ENCODE peak calls at places on chromosomes 12 and 14, in six cellular contexts. U is brain microvascular endothelial cell, V is Peyer's patch, L is spleen, G is PC-3, B is left lung. T is an unnamed sample.

GRCh38 chr14:55388160-55388559 is 23.5 kb downstream of the ATG14 start:
- DNase-seq in G (peak), B (no peak), U (peak), V (no peak), L (no peak), T (no peak)

GRCh38 chr14:104594310-104595046 is 10.1 kb downstream of the TMEM179 start:
- DNase-seq in V (no peak), L (no peak), B (no peak), G (no peak), U (no peak), T (peak)

GRCh38 chr14:63432888-63433552 is 110.2 kb downstream of the PPP2R5E start:
- DNase-seq in U (no peak), V (no peak), G (no peak), L (no peak), B (no peak), T (no peak)

GRCh38 chr14:96040836-96041371 is 1.7 kb downstream of the C14orf132 start:
- DNase-seq in V (no peak), L (no peak), U (no peak), G (no peak), B (no peak), T (no peak)

GRCh38 chr14:31154956-31155355 is 52.6 kb downstream of the HECTD1 start:
- DNase-seq in V (no peak), G (peak), U (no peak), L (no peak), B (no peak), T (no peak)

GRCh38 chr12:116048886-116049285 is 228.6 kb downstream of the MED13L start:
- DNase-seq in G (no peak), L (no peak), V (no peak), B (no peak), U (no peak), T (no peak)

GRCh38 chr14:94109915-94110250 is 653 bp upstream of the IFI27 start:
- DNase-seq in V (no peak), B (no peak), G (no peak), U (no peak), L (no peak), T (no peak)

GRCh38 chr12:95440401-95440800 is 33.6 kb upstream of the METAP2 start:
- DNase-seq in U (peak), L (no peak), G (no peak), B (no peak), V (no peak), T (no peak)

GRCh38 chr12:131832393-131833231 is 4.4 kb downstream of the MMP17 start:
- DNase-seq in G (peak), L (no peak), V (no peak), U (no peak), B (no peak), T (peak)

GRCh38 chr12:57575771-57576612 is 15.0 kb upstream of the PIP4K2C start:
- DNase-seq in G (no peak), U (no peak), B (no peak), V (no peak), L (no peak), T (no peak)

GRCh38 chr14:93824518-93825234 is 36.4 kb upstream of the PRIMA1 start:
- DNase-seq in L (no peak), B (no peak), G (no peak), V (no peak), U (no peak), T (no peak)

GRCh38 chr12:77049767-77050353 is 15.5 kb downstream of the E2F7 start:
- DNase-seq in B (no peak), V (no peak), G (peak), U (peak), L (no peak), T (no peak)

GRCh38 chr12:54049164-54049563 is 4.5 kb upstream of the HOXC4 start:
- DNase-seq in G (no peak), L (no peak), U (no peak), B (no peak), V (no peak), T (no peak)

GRCh38 chr12:54439521-54440255 is 20.6 kb upstream of the ITGA5 start:
- DNase-seq in U (no peak), B (no peak), L (no peak), V (no peak), G (peak), T (no peak)

GRCh38 chr12:15116983-15117382 is 104.2 kb downstream of the RERG start:
- DNase-seq in B (no peak), G (no peak), V (no peak), L (no peak), U (no peak), T (no peak)

GRCh38 chr14:100428727-100429126 is 105.6 kb downstream of the SLC25A47 start:
- DNase-seq in G (no peak), V (no peak), L (peak), B (no peak), U (peak), T (no peak)

GRCh38 chr12:121295123-121295745 is 1.3 kb downstream of the CAMKK2 start:
- DNase-seq in B (no peak), G (peak), L (no peak), V (no peak), U (no peak), T (no peak)

GRCh38 chr14:56216631-56217379 is 98.6 kb downstream of the PELI2 start:
- DNase-seq in L (peak), B (no peak), U (no peak), V (peak), G (no peak), T (peak)

GRCh38 chr12:4251228-4251891 is 22.2 kb upstream of the CCND2 start:
- DNase-seq in V (no peak), L (no peak), G (no peak), B (no peak), U (no peak), T (no peak)

GRCh38 chr14:40909906-40910305 is 696.8 kb upstream of the LRFN5 start:
- DNase-seq in B (no peak), L (no peak), V (no peak), U (no peak), G (no peak), T (no peak)

GRCh38 chr12:56668197-56668457 is 20.0 kb downstream of the PTGES3 start:
- DNase-seq in L (no peak), V (no peak), G (no peak), B (no peak), U (no peak), T (no peak)

GRCh38 chr12:90958995-90959394 is 4.0 kb upstream of the CCER1 start:
- DNase-seq in G (peak), L (no peak), U (no peak), V (no peak), B (no peak), T (no peak)

GRCh38 chr12:57475271-57476161 is 4.2 kb downstream of the ARHGAP9 start:
- DNase-seq in V (no peak), U (no peak), B (peak), L (peak), G (no peak), T (no peak)

GRCh38 chr12:86634706-86635410 is 378.7 kb upstream of the MGAT4C start:
- DNase-seq in U (no peak), V (no peak), B (no peak), L (no peak), G (peak), T (no peak)

GRCh38 chr12:80861636-80862378 is 75.9 kb downstream of the LIN7A start:
- DNase-seq in V (no peak), B (no peak), L (no peak), U (no peak), G (no peak), T (no peak)

GRCh38 chr14:68948686-68949085 is 30.4 kb downstream of the ACTN1 start:
- DNase-seq in B (no peak), V (no peak), L (peak), G (no peak), U (no peak), T (no peak)

GRCh38 chr14:64388533-64389243 is 535 bp downstream of the MTHFD1 start:
- DNase-seq in G (peak), V (peak), L (peak), B (no peak), U (peak), T (no peak)

GRCh38 chr14:21226467-21226866 is 42.8 kb downstream of the HNRNPC start:
- DNase-seq in V (no peak), G (no peak), U (no peak), L (no peak), B (no peak), T (no peak)

GRCh38 chr14:47585447-47585846 is 90.0 kb downstream of the MDGA2 start:
- DNase-seq in L (no peak), V (no peak), U (no peak), G (no peak), B (no peak), T (no peak)

GRCh38 chr14:47596232-47596631 is 79.2 kb downstream of the MDGA2 start:
- DNase-seq in L (no peak), G (no peak), B (no peak), V (no peak), U (no peak), T (no peak)

DNA sequence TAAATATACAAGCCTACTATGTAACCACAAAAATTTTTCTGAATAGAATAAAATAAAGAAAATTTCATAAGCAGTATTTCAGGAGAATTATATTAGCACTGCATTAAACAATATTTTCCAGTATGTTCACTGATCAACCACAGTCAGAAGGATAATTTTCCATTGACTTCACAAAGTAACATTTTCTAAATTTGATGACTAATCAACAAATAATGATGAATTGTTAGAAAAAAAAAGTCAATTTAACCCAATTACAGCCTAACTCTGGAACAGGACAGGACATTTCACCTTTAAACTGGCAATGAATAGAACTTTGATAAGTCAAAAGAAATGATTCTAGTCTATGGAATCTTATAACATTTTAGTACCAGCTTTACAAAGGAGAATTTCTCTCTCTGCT is 84.6 kb downstream of the MDGA2 start:
- DNase-seq in V (no peak), L (no peak), G (no peak), B (no peak), U (no peak), T (no peak)
- H3K27ac ChIP-seq in V (no peak), L (no peak), G (no peak), B (no peak), U (no peak), T (no peak)

GRCh38 chr14:91317381-91318313 is 73.1 kb upstream of the GPR68 start:
- DNase-seq in L (peak), B (peak), G (peak), V (peak), U (no peak), T (peak)
- TF ChIP-seq CTCF in L (no peak), B (no peak), G (peak), V (peak), U (peak), T (peak)

GRCh38 chr14:91573528-91573893 is 63.4 kb upstream of the PPP4R3A start:
- DNase-seq in U (no peak), V (no peak), G (no peak), B (no peak), L (no peak), T (no peak)
- H3K4me3 ChIP-seq in U (no peak), V (peak), G (peak), B (no peak), L (no peak), T (no peak)

GRCh38 chr12:124689585-124689984 is 122.2 kb upstream of the NCOR2 start:
- DNase-seq in B (no peak), V (no peak), G (no peak), L (no peak), U (no peak), T (no peak)

GRCh38 chr12:124686001-124686884 is 118.8 kb upstream of the NCOR2 start:
- DNase-seq in V (no peak), B (no peak), U (peak), L (no peak), G (peak), T (no peak)

GRCh38 chr12:124686885-124687694 is 119.7 kb upstream of the NCOR2 start:
- DNase-seq in G (no peak), B (no peak), L (no peak), U (no peak), V (no peak), T (no peak)

GRCh38 chr12:124688356-124688992 is 121.1 kb upstream of the NCOR2 start:
- DNase-seq in B (no peak), V (no peak), U (no peak), G (no peak), L (no peak), T (no peak)

GRCh38 chr12:124687695-124688301 is 120.4 kb upstream of the NCOR2 start:
- DNase-seq in U (no peak), B (no peak), V (no peak), G (no peak), L (no peak), T (no peak)
- H3K27ac ChIP-seq in U (no peak), B (peak), V (peak), G (no peak), L (peak), T (peak)

DNA sequence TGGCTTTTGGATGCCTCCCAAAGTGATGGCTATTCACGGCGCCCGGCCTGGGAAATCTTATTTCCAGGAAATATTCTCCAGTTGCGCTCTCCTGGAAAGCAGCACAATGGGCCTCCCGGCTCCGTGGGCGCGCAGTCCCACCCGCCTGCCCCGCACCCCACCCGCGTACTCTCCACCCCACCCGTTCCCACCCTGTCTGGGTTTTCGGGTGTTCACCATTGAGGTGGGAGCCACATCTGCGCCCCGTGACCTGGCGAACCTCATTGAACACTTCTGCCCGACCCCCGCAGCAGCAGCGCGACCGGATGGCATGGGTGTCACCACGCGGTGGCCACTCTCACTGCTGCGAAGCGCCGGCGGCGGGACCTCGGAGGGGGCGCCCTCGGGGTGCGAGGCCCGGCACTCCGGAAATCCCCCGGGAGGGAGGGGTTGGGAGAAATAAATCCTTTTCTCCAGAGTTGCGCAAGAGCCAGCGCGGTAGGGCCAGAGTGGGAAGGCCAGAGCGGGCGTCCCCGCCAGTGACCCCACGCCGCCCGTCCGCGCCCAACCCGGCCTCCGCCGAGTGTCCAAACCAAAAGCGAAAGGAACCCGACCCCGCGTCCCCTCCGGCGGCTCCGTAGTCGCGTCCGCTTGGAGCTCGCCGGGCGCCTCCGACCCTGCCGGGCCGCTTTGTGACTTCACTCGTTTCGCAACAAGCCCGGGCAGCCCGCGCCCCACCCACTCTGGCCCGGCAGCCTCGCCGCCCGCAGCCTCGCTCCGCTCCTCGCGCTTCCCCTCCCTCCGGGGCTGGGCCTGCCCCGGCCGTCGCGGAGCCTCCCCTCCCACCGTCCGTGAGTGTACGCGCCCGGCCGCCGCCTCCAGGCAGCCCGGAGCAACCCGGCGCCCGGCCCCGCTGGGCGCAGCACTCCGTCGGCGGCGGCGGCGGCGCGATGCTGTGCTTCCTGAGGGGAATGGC is at the start of gene DRAM1:
- DNase-seq in G (peak), B (peak), V (peak), U (peak), L (peak), T (peak)
- TF ChIP-seq CTCF in G (peak), B (peak), V (peak), U (no peak), L (no peak), T (no peak)

DNA sequence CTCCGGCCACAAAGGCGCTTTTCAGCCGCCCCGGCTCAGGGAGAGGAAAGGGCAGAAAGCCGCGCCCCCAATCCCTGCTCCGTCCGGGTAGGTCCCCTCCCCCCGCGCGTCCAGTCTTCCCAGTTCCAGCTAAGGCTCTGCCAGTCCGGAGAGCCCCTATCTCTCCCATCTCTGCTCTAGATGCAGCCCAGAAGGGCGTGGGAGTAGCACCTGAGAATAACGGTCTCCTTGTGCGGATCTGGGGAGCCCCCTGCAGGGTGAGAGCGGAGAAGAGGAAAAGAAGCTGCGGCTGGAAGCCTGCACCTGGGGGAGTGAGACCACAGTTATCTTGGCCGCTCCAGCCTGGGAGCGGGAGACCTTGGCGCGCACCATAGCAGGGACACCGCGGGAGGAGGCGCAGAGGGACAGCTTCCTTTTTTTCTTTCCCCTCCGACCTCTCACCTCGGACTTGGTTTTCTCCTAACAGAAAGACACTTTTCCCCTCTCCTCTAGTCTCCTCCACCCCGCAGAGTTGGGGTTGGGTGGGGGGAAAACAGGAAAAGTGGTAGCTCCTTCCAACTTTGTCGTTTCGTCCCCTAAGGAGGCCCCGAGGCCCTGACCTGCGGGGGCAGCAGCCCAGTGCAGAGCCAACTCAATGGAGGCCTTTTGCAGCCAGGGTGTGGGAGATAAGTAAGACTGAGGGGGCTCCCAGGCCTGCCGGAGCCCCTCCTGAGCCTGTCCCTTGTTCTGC is 2.4 kb downstream of the DHH start:
- DNase-seq in V (peak), U (no peak), L (peak), B (no peak), G (peak), T (no peak)
- H3K4me3 ChIP-seq in V (peak), U (peak), L (peak), B (peak), G (peak), T (peak)

GRCh38 chr14:88840926-88841325 is 16.5 kb downstream of the TTC8 start:
- DNase-seq in U (no peak), G (no peak), V (no peak), B (no peak), L (no peak), T (no peak)

GRCh38 chr14:88834883-88835431 is 10.5 kb downstream of the TTC8 start:
- DNase-seq in U (peak), L (no peak), G (peak), V (no peak), B (no peak), T (no peak)

GRCh38 chr14:88835661-88836060 is 11.2 kb downstream of the TTC8 start:
- DNase-seq in V (no peak), B (no peak), G (no peak), U (no peak), L (no peak), T (no peak)

GRCh38 chr14:88837495-88837894 is 13.0 kb downstream of the TTC8 start:
- DNase-seq in L (no peak), B (no peak), U (no peak), V (no peak), G (no peak), T (no peak)

GRCh38 chr14:88838015-88838414 is 13.6 kb downstream of the TTC8 start:
- DNase-seq in V (no peak), L (no peak), G (no peak), U (no peak), B (no peak), T (no peak)
- H3K27ac ChIP-seq in V (no peak), L (no peak), G (no peak), U (no peak), B (no peak), T (no peak)

GRCh38 chr14:83425138-83425537 is 1891.5 kb upstream of the SEL1L start:
- DNase-seq in V (no peak), G (peak), L (no peak), U (no peak), B (no peak), T (no peak)
- TF ChIP-seq CTCF in V (no peak), G (no peak), L (no peak), U (no peak), B (no peak), T (no peak)

GRCh38 chr12:25859976-25860375 is 98.5 kb upstream of the RASSF8 start:
- DNase-seq in B (no peak), L (no peak), V (no peak), U (no peak), G (no peak), T (no peak)
- H3K4me3 ChIP-seq in B (no peak), L (no peak), V (no peak), U (no peak), G (no peak), T (no peak)

GRCh38 chr12:31591308-31591901 is 469 bp upstream of the DENND5B start:
- DNase-seq in B (no peak), G (peak), L (no peak), V (peak), U (no peak), T (no peak)
- H3K27ac ChIP-seq in B (peak), G (no peak), L (peak), V (peak), U (peak), T (peak)

T was measured in lower lobe of right lung.